ENCODE peak calls at places on chromosomes 4 and X, in seven cellular contexts. Y is pancreas; M is mucosa of gallbladder; W is stimulated activated CD8-positive, alpha-beta memory T cell treated with anti-CD3 and anti-CD28 coated beads, Interleukin-7, amount 100 ng/mL, for 1 hour; Q is left kidney; P is GM04504; K is NCI-H1105. V is an unnamed sample.

GRCh38 chr4:94741304-94741703 is 16.5 kb upstream of the BMPR1B start:
- DNase-seq in Q (no peak), K (no peak), P (no peak), M (no peak), Y (no peak), W (no peak), V (no peak)

GRCh38 chr4:115126487-115126886 is 13.1 kb upstream of the NDST4 start:
- DNase-seq in Y (no peak), W (no peak), K (no peak), Q (no peak), M (no peak), P (no peak), V (no peak)

GRCh38 chr4:184386271-184386781 is 88.0 kb downstream of the IRF2 start:
- DNase-seq in P (no peak), Y (no peak), Q (peak), W (no peak), M (no peak), K (no peak), V (no peak)

GRCh38 chr4:41256131-41256739 is 493 bp upstream of the UCHL1 start:
- DNase-seq in Y (no peak), Q (peak), M (no peak), P (no peak), W (no peak), K (no peak), V (peak)

GRCh38 chr4:25088342-25088952 is 57.7 kb upstream of the LGI2 start:
- DNase-seq in K (no peak), P (no peak), Y (no peak), Q (peak), W (no peak), M (no peak), V (no peak)

GRCh38 chr4:143363332-143363731 is 26.7 kb downstream of the GAB1 start:
- DNase-seq in K (no peak), Q (no peak), W (no peak), M (no peak), P (no peak), Y (no peak), V (no peak)

GRCh38 chr4:114922582-114922912 is 190.9 kb downstream of the NDST4 start:
- DNase-seq in P (no peak), W (no peak), M (no peak), Q (no peak), K (no peak), Y (no peak), V (no peak)

GRCh38 chr4:336099-336892 is 1.3 kb upstream of the ZNF141 start:
- DNase-seq in M (no peak), Q (peak), Y (peak), W (no peak), P (no peak), K (no peak), V (no peak)

GRCh38 chrX:26915064-26915463 is 548.1 kb downstream of the PPP4R3C start:
- DNase-seq in K (no peak), Q (no peak), P (no peak), M (no peak), Y (no peak), W (no peak), V (no peak)

GRCh38 chrX:13007519-13008188 is 32.7 kb downstream of the TMSB4X start:
- DNase-seq in Q (no peak), M (no peak), Y (no peak), P (peak), W (no peak), K (no peak), V (no peak)

GRCh38 chr4:119165767-119166166 is 30.1 kb downstream of the MYOZ2 start:
- DNase-seq in Q (no peak), Y (no peak), M (no peak), W (no peak), K (no peak), P (no peak), V (no peak)

GRCh38 chr4:169404959-169405358 is 134.2 kb upstream of the SH3RF1 start:
- DNase-seq in K (no peak), Q (no peak), W (no peak), P (no peak), M (no peak), Y (no peak), V (no peak)

GRCh38 chrX:87788976-87789375 is 271.4 kb downstream of the KLHL4 start:
- DNase-seq in Y (no peak), P (no peak), W (no peak), M (no peak), Q (no peak), K (no peak), V (no peak)

GRCh38 chr4:94454405-94454804 is 2.7 kb downstream of the PDLIM5 start:
- DNase-seq in M (no peak), W (no peak), Y (no peak), P (no peak), K (no peak), Q (no peak), V (no peak)